ENCODE peak calls at places on chromosomes 1 and 21, in five cellular contexts. R, C, Q, E and O are unnamed samples.

GRCh38 chr1:172299515-172299914 is 121.0 kb upstream of the C1orf105 start:
- DNase-seq in Q (no peak), R (no peak), E (no peak), C (no peak), O (no peak)

GRCh38 chr1:225772323-225772768 is 5.3 kb upstream of the SRP9 start:
- DNase-seq in R (peak), E (peak), Q (peak), C (peak), O (peak)

GRCh38 chr21:41227357-41228005 is 59.5 kb downstream of the BACE2 start:
- DNase-seq in E (no peak), Q (no peak), C (no peak), R (no peak), O (no peak)

GRCh38 chr1:75361260-75361659 is 227.1 kb downstream of the LHX8 start:
- DNase-seq in Q (no peak), R (no peak), C (no peak), E (no peak), O (no peak)

GRCh38 chr21:45849651-45850050 is 131.9 kb upstream of the COL6A1 start:
- DNase-seq in E (no peak), C (no peak), R (no peak), Q (no peak), O (no peak)

GRCh38 chr1:53553734-53554509 is 94.7 kb downstream of the DMRTB1 start:
- DNase-seq in R (no peak), C (no peak), Q (no peak), E (no peak), O (no peak)

GRCh38 chr1:157472302-157472701 is 80.0 kb downstream of the FCRL5 start:
- DNase-seq in Q (no peak), R (no peak), E (no peak), C (no peak), O (no peak)

GRCh38 chr1:244239261-244239770 is 188.2 kb downstream of the ZBTB18 start:
- DNase-seq in R (no peak), E (no peak), Q (no peak), C (peak), O (peak)

GRCh38 chr1:91583326-91583755 is 82.7 kb downstream of the CDC7 start:
- DNase-seq in R (no peak), Q (no peak), E (no peak), C (peak), O (peak)

GRCh38 chr1:203519053-203519770 is 25.3 kb downstream of the OPTC start:
- DNase-seq in R (no peak), Q (no peak), E (peak), C (no peak), O (no peak)

GRCh38 chr1:31790140-31790539 is 25.7 kb downstream of the SPOCD1 start:
- DNase-seq in R (no peak), E (no peak), C (no peak), Q (no peak), O (no peak)

GRCh38 chr1:94321662-94322061 is 84.3 kb upstream of the ARHGAP29 start:
- DNase-seq in C (no peak), Q (no peak), E (no peak), R (no peak), O (no peak)

GRCh38 chr1:109929170-109929569 is 18.5 kb downstream of the CSF1 start:
- DNase-seq in Q (no peak), R (no peak), C (no peak), E (no peak), O (no peak)

GRCh38 chr1:111795401-111795800 is 39.7 kb downstream of the DDX20 start:
- DNase-seq in Q (no peak), C (no peak), E (no peak), R (no peak), O (no peak)

GRCh38 chr1:234608026-234608719 is 1.8 kb downstream of the IRF2BP2 start:
- DNase-seq in C (peak), Q (peak), E (peak), R (peak), O (peak)
- TF ChIP-seq CTCF in C (no peak), Q (no peak), E (no peak), R (peak), O (no peak)

GRCh38 chr1:67791261-67791660 is 42.0 kb downstream of the GNG12 start:
- DNase-seq in E (no peak), C (peak), R (no peak), Q (peak), O (peak)

GRCh38 chr1:67792756-67793475 is 40.4 kb downstream of the GNG12 start:
- DNase-seq in E (no peak), C (no peak), Q (no peak), R (no peak), O (no peak)

GRCh38 chr1:67793562-67793961 is 39.7 kb downstream of the GNG12 start:
- DNase-seq in C (peak), R (no peak), E (no peak), Q (peak), O (peak)

GRCh38 chr1:67789551-67789950 is 43.7 kb downstream of the GNG12 start:
- DNase-seq in Q (no peak), E (no peak), C (no peak), R (no peak), O (no peak)

GRCh38 chr1:67791686-67792475 is 41.4 kb downstream of the GNG12 start:
- DNase-seq in C (peak), R (peak), E (no peak), Q (peak), O (peak)
- H3K4me3 ChIP-seq in C (no peak), R (peak), E (no peak), Q (no peak), O (no peak)

GRCh38 chr1:114559356-114559755 is 22.1 kb downstream of the BCAS2 start:
- DNase-seq in Q (no peak), R (no peak), C (no peak), E (no peak), O (no peak)

GRCh38 chr1:114564141-114564540 is 17.3 kb downstream of the BCAS2 start:
- DNase-seq in R (no peak), C (no peak), Q (no peak), E (no peak), O (no peak)

GRCh38 chr1:114554577-114554976 is 26.8 kb downstream of the BCAS2 start:
- DNase-seq in Q (no peak), E (no peak), R (no peak), C (no peak), O (no peak)

GRCh38 chr1:114561333-114561732 is 20.1 kb downstream of the BCAS2 start:
- DNase-seq in Q (no peak), E (no peak), C (no peak), R (no peak), O (no peak)

DNA sequence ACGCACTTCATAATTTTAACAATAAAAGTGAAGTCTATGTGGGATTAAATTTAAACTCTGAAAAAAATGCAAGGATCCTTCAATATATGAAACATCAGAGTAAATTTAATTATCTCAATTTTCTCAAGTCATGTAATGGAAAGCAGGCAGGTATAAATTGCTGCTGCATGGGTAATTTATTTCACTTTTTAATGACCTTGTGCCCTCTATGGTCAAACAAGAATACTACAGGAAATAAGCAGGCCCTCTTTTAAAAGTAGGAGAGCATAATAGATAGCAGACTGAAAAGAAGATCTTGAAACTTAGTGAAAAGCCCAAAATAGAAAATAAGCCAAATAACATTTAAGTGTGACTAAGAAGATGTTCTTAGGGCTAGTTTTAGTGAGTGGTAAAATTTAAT is 22.9 kb downstream of the BCAS2 start:
- DNase-seq in C (peak), R (no peak), E (peak), Q (peak), O (peak)
- TF ChIP-seq CTCF in C (peak), R (peak), E (peak), Q (peak), O (peak)

GRCh38 chr1:66402194-66402593 is 131.8 kb upstream of the SGIP1 start:
- DNase-seq in E (no peak), R (peak), Q (peak), C (peak), O (peak)
- H3K4me3 ChIP-seq in E (no peak), R (peak), Q (no peak), C (no peak), O (no peak)

DNA sequence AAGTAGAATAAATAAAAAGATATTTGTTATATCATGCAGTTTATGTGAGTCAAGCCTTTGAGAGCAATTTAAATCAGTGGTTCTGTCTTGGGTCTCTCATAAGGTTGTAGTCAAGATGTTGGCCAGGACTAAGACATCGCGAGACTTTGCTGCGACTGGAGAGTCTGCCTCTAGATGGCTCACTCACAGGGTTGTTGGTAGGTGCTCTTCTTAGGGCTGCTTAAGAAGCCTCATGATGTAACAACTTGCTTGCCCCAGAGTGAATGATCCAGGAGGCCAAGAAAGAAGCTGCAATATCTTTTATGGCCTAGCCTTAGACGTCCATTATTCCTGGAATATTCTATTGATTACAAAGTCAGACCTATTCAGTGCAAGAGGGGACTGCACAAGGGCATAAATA is 73.1 kb upstream of the CACHD1 start:
- DNase-seq in Q (peak), E (no peak), R (no peak), C (peak), O (no peak)
- TF ChIP-seq CTCF in Q (no peak), E (no peak), R (no peak), C (no peak), O (no peak)